ENCODE peak calls at places on chromosomes 11 and 22, in nine cellular contexts. W is T-helper 17 cell; G is GM04503; K is HAP-1; S is WTC11; E is A549; P is nucleus accumbens; C is central memory CD4-positive, alpha-beta T cell; F is SW 1271. V is an unnamed sample.

GRCh38 chr11:12429155-12429554 is 51.8 kb downstream of the PARVA start:
- DNase-seq in C (no peak), S (no peak), G (no peak), K (no peak), P (no peak), W (no peak), F (no peak), E (no peak), V (no peak)

GRCh38 chr22:35506259-35506570 is 34.4 kb upstream of the RASD2 start:
- DNase-seq in G (no peak), P (no peak), F (no peak), K (no peak), S (no peak), E (no peak), W (no peak), C (no peak), V (no peak)

GRCh38 chr11:18669629-18670162 is 28.9 kb upstream of the TMEM86A start:
- DNase-seq in S (no peak), K (no peak), G (no peak), E (no peak), F (no peak), P (no peak), W (no peak), C (no peak), V (no peak)

GRCh38 chr22:21652010-21652546 is 10.0 kb downstream of the SDF2L1 start:
- DNase-seq in C (peak), E (peak), W (peak), G (no peak), P (peak), F (peak), K (peak), S (peak), V (peak)

GRCh38 chr11:25211635-25212251 is 714.9 kb downstream of the LUZP2 start:
- DNase-seq in G (no peak), W (no peak), S (no peak), K (no peak), C (no peak), F (no peak), E (no peak), P (no peak), V (no peak)

GRCh38 chr22:25419247-25420113 is 145.0 kb upstream of the GRK3 start:
- DNase-seq in P (no peak), G (no peak), S (no peak), E (no peak), C (no peak), F (no peak), K (no peak), W (no peak), V (no peak)

GRCh38 chr22:36758792-36759271 is 17.1 kb downstream of the IFT27 start:
- DNase-seq in W (no peak), E (no peak), S (no peak), K (no peak), C (no peak), G (no peak), F (no peak), P (no peak), V (no peak)

GRCh38 chr11:121800704-121801516 is 315.1 kb downstream of the BLID start:
- DNase-seq in S (peak), W (no peak), E (no peak), C (no peak), K (no peak), F (no peak), P (peak), G (no peak), V (no peak)

GRCh38 chr11:120601566-120601965 is 90.0 kb downstream of the GRIK4 start:
- DNase-seq in C (no peak), E (no peak), W (no peak), G (peak), F (no peak), K (no peak), S (no peak), P (no peak), V (no peak)

GRCh38 chr11:85385561-85385960 is 241.6 kb downstream of the DLG2 start:
- DNase-seq in K (peak), F (no peak), G (no peak), E (no peak), S (no peak), C (no peak), W (no peak), P (no peak), V (no peak)

GRCh38 chr22:39414886-39415285 is 15.3 kb downstream of the TAB1 start:
- DNase-seq in E (no peak), C (no peak), W (no peak), P (peak), G (no peak), F (no peak), S (no peak), K (no peak), V (no peak)

GRCh38 chr11:102813484-102813883 is 15.5 kb upstream of the MMP1 start:
- DNase-seq in S (no peak), P (no peak), G (no peak), F (no peak), K (no peak), C (no peak), W (no peak), E (no peak), V (no peak)

GRCh38 chr11:43503417-43503816 is 144.7 kb downstream of the TTC17 start:
- DNase-seq in S (no peak), F (no peak), C (no peak), E (no peak), P (no peak), K (no peak), G (no peak), W (no peak), V (no peak)

GRCh38 chr11:122697636-122698167 is 42.2 kb downstream of the UBASH3B start:
- DNase-seq in F (no peak), E (peak), S (no peak), P (no peak), G (no peak), C (peak), W (no peak), K (no peak), V (peak)

GRCh38 chr22:41094036-41094435 is 1.6 kb downstream of the EP300 start:
- DNase-seq in G (no peak), E (no peak), P (no peak), K (peak), F (no peak), C (no peak), S (no peak), W (no peak), V (no peak)

GRCh38 chr11:1333091-1333772 is 23.8 kb upstream of the TOLLIP start:
- DNase-seq in S (no peak), G (no peak), W (no peak), K (no peak), P (no peak), F (no peak), E (no peak), C (no peak), V (no peak)

GRCh38 chr11:1200611-1201191 is 22.2 kb upstream of the MUC5B start:
- DNase-seq in F (no peak), S (peak), C (no peak), E (no peak), P (no peak), K (no peak), G (no peak), W (no peak), V (no peak)

GRCh38 chr11:106656646-106657045 is 361.6 kb downstream of the GUCY1A2 start:
- DNase-seq in P (no peak), G (no peak), E (no peak), F (no peak), S (no peak), W (no peak), K (no peak), C (no peak), V (no peak)

V was measured in effector CD4-positive, alpha-beta T cell.